ENCODE peak calls at places on chromosomes 7 and 10, in four cellular contexts. One of them, this sample, is unnamed.

GRCh38 chr10:59337254-59337653 is 25.1 kb downstream of the FAM13C start:
- DNase-seq in stimulated activated CD8-positive, alpha-beta memory T cell treated with anti-CD3 and anti-CD28 coated beads, Interleukin-4, amount 100 ng/mL, for 24 hours: no peak
- DNase-seq in upper lobe of right lung: no peak
- DNase-seq in fibroblast of lung: peak
- DNase-seq in this sample: no peak

GRCh38 chr10:57754803-57755202 is 512.9 kb downstream of the IPMK start:
- DNase-seq in stimulated activated CD8-positive, alpha-beta memory T cell treated with anti-CD3 and anti-CD28 coated beads, Interleukin-4, amount 100 ng/mL, for 24 hours: no peak
- DNase-seq in fibroblast of lung: no peak
- DNase-seq in upper lobe of right lung: no peak
- DNase-seq in this sample: no peak

GRCh38 chr10:1205450-1206030 is 149.4 kb downstream of the WDR37 start:
- DNase-seq in upper lobe of right lung: peak
- DNase-seq in stimulated activated CD8-positive, alpha-beta memory T cell treated with anti-CD3 and anti-CD28 coated beads, Interleukin-4, amount 100 ng/mL, for 24 hours: no peak
- DNase-seq in fibroblast of lung: no peak
- DNase-seq in this sample: no peak

GRCh38 chr7:36127075-36127740 is 25.8 kb upstream of the EEPD1 start:
- DNase-seq in upper lobe of right lung: no peak
- DNase-seq in stimulated activated CD8-positive, alpha-beta memory T cell treated with anti-CD3 and anti-CD28 coated beads, Interleukin-4, amount 100 ng/mL, for 24 hours: no peak
- DNase-seq in fibroblast of lung: no peak
- DNase-seq in this sample: no peak

GRCh38 chr7:36011588-36011965 is 141.5 kb upstream of the EEPD1 start:
- DNase-seq in upper lobe of right lung: no peak
- DNase-seq in fibroblast of lung: no peak
- DNase-seq in stimulated activated CD8-positive, alpha-beta memory T cell treated with anti-CD3 and anti-CD28 coated beads, Interleukin-4, amount 100 ng/mL, for 24 hours: no peak
- DNase-seq in this sample: no peak

GRCh38 chr7:40507166-40507565 is 372.4 kb downstream of the SUGCT start:
- DNase-seq in upper lobe of right lung: no peak
- DNase-seq in fibroblast of lung: peak
- DNase-seq in stimulated activated CD8-positive, alpha-beta memory T cell treated with anti-CD3 and anti-CD28 coated beads, Interleukin-4, amount 100 ng/mL, for 24 hours: no peak
- DNase-seq in this sample: no peak

GRCh38 chr7:25615603-25616002 is 387.3 kb upstream of the NPVF start:
- DNase-seq in stimulated activated CD8-positive, alpha-beta memory T cell treated with anti-CD3 and anti-CD28 coated beads, Interleukin-4, amount 100 ng/mL, for 24 hours: no peak
- DNase-seq in upper lobe of right lung: no peak
- DNase-seq in fibroblast of lung: no peak
- DNase-seq in this sample: no peak

GRCh38 chr7:156747718-156748117 is 107.1 kb downstream of the RNF32 start:
- DNase-seq in stimulated activated CD8-positive, alpha-beta memory T cell treated with anti-CD3 and anti-CD28 coated beads, Interleukin-4, amount 100 ng/mL, for 24 hours: no peak
- DNase-seq in fibroblast of lung: no peak
- DNase-seq in upper lobe of right lung: no peak
- DNase-seq in this sample: no peak

GRCh38 chr10:13767721-13768178 is 181.0 kb downstream of the PRPF18 start:
- DNase-seq in stimulated activated CD8-positive, alpha-beta memory T cell treated with anti-CD3 and anti-CD28 coated beads, Interleukin-4, amount 100 ng/mL, for 24 hours: no peak
- DNase-seq in fibroblast of lung: no peak
- DNase-seq in upper lobe of right lung: no peak
- DNase-seq in this sample: no peak

GRCh38 chr10:90604636-90605035 is 253.2 kb downstream of the HTR7 start:
- DNase-seq in upper lobe of right lung: no peak
- DNase-seq in stimulated activated CD8-positive, alpha-beta memory T cell treated with anti-CD3 and anti-CD28 coated beads, Interleukin-4, amount 100 ng/mL, for 24 hours: no peak
- DNase-seq in fibroblast of lung: no peak
- DNase-seq in this sample: no peak

GRCh38 chr7:30206466-30206865 is 71.7 kb downstream of the MTURN start:
- DNase-seq in upper lobe of right lung: no peak
- DNase-seq in stimulated activated CD8-positive, alpha-beta memory T cell treated with anti-CD3 and anti-CD28 coated beads, Interleukin-4, amount 100 ng/mL, for 24 hours: no peak
- DNase-seq in fibroblast of lung: no peak
- DNase-seq in this sample: no peak

GRCh38 chr10:102796407-102797176 is 40.6 kb downstream of the CYP17A1 start:
- DNase-seq in upper lobe of right lung: peak
- DNase-seq in stimulated activated CD8-positive, alpha-beta memory T cell treated with anti-CD3 and anti-CD28 coated beads, Interleukin-4, amount 100 ng/mL, for 24 hours: peak
- DNase-seq in fibroblast of lung: peak
- DNase-seq in this sample: peak

GRCh38 chr7:91069146-91069545 is 195.1 kb upstream of the FZD1 start:
- DNase-seq in fibroblast of lung: no peak
- DNase-seq in upper lobe of right lung: no peak
- DNase-seq in stimulated activated CD8-positive, alpha-beta memory T cell treated with anti-CD3 and anti-CD28 coated beads, Interleukin-4, amount 100 ng/mL, for 24 hours: no peak
- DNase-seq in this sample: no peak

GRCh38 chr7:18414885-18415284 is 80.7 kb upstream of the HDAC9 start:
- DNase-seq in fibroblast of lung: no peak
- DNase-seq in upper lobe of right lung: no peak
- DNase-seq in stimulated activated CD8-positive, alpha-beta memory T cell treated with anti-CD3 and anti-CD28 coated beads, Interleukin-4, amount 100 ng/mL, for 24 hours: no peak
- DNase-seq in this sample: no peak

GRCh38 chr10:4981722-4982471 is 18.7 kb downstream of the AKR1C1 start:
- DNase-seq in fibroblast of lung: peak
- DNase-seq in upper lobe of right lung: no peak
- DNase-seq in stimulated activated CD8-positive, alpha-beta memory T cell treated with anti-CD3 and anti-CD28 coated beads, Interleukin-4, amount 100 ng/mL, for 24 hours: no peak
- DNase-seq in this sample: no peak

GRCh38 chr7:82665966-82666507 is 222.5 kb upstream of the CACNA2D1 start:
- DNase-seq in fibroblast of lung: no peak
- DNase-seq in stimulated activated CD8-positive, alpha-beta memory T cell treated with anti-CD3 and anti-CD28 coated beads, Interleukin-4, amount 100 ng/mL, for 24 hours: no peak
- DNase-seq in upper lobe of right lung: no peak
- DNase-seq in this sample: no peak

GRCh38 chr7:12771378-12771877 is 84.0 kb downstream of the ARL4A start:
- DNase-seq in fibroblast of lung: peak
- DNase-seq in upper lobe of right lung: no peak
- DNase-seq in stimulated activated CD8-positive, alpha-beta memory T cell treated with anti-CD3 and anti-CD28 coated beads, Interleukin-4, amount 100 ng/mL, for 24 hours: no peak
- DNase-seq in this sample: no peak

GRCh38 chr7:1241510-1242128 is 8.9 kb downstream of the UNCX start:
- DNase-seq in stimulated activated CD8-positive, alpha-beta memory T cell treated with anti-CD3 and anti-CD28 coated beads, Interleukin-4, amount 100 ng/mL, for 24 hours: no peak
- DNase-seq in fibroblast of lung: no peak
- DNase-seq in upper lobe of right lung: no peak
- DNase-seq in this sample: no peak

GRCh38 chr7:3426064-3426463 is 125.0 kb downstream of the SDK1 start:
- DNase-seq in stimulated activated CD8-positive, alpha-beta memory T cell treated with anti-CD3 and anti-CD28 coated beads, Interleukin-4, amount 100 ng/mL, for 24 hours: no peak
- DNase-seq in fibroblast of lung: no peak
- DNase-seq in upper lobe of right lung: no peak
- DNase-seq in this sample: no peak

GRCh38 chr7:26919906-26920530 is 55.6 kb upstream of the SKAP2 start:
- DNase-seq in upper lobe of right lung: no peak
- DNase-seq in fibroblast of lung: no peak
- DNase-seq in stimulated activated CD8-positive, alpha-beta memory T cell treated with anti-CD3 and anti-CD28 coated beads, Interleukin-4, amount 100 ng/mL, for 24 hours: no peak
- DNase-seq in this sample: no peak

GRCh38 chr7:113774182-113774807 is 144.5 kb downstream of the PPP1R3A start:
- DNase-seq in stimulated activated CD8-positive, alpha-beta memory T cell treated with anti-CD3 and anti-CD28 coated beads, Interleukin-4, amount 100 ng/mL, for 24 hours: no peak
- DNase-seq in upper lobe of right lung: no peak
- DNase-seq in fibroblast of lung: peak
- DNase-seq in this sample: no peak